ENCODE peak calls at places on chromosome 1, in four cellular contexts. S, C, X and F are unnamed samples.

GRCh38 chr1:57424231-57425027 is 569 bp upstream of the DAB1 start:
- DNase-seq in X (peak), C (no peak), S (peak), F (peak)

GRCh38 chr1:210687582-210688279 is 359.0 kb downstream of the HHAT start:
- DNase-seq in X (no peak), S (no peak), C (no peak), F (no peak)

GRCh38 chr1:75791022-75791421 is 5.0 kb downstream of the RABGGTB start:
- DNase-seq in X (no peak), S (no peak), C (no peak), F (no peak)

GRCh38 chr1:26159113-26160039 is 497 bp downstream of the FAM110D start:
- DNase-seq in S (peak), C (no peak), X (no peak), F (peak)

GRCh38 chr1:178396789-178397188 is 100.0 kb downstream of the CLEC20A start:
- DNase-seq in C (no peak), X (no peak), S (no peak), F (no peak)

GRCh38 chr1:77347646-77348045 is 65.8 kb downstream of the AK5 start:
- DNase-seq in X (no peak), S (no peak), C (no peak), F (peak)

GRCh38 chr1:156805766-156806511 is 10.7 kb downstream of the SH2D2A start:
- DNase-seq in C (no peak), S (no peak), X (no peak), F (no peak)

GRCh38 chr1:224497714-224498573 is 63.3 kb upstream of the WDR26 start:
- DNase-seq in X (peak), S (peak), C (peak), F (peak)

GRCh38 chr1:211469938-211470529 is 21.9 kb downstream of the RD3 start:
- DNase-seq in C (peak), S (peak), X (peak), F (peak)

GRCh38 chr1:187300093-187300492 is 471.3 kb downstream of the PLA2G4A start:
- DNase-seq in C (no peak), S (no peak), X (no peak), F (no peak)

GRCh38 chr1:204213668-204214662 is at the start of gene GOLT1A:
- DNase-seq in X (peak), C (no peak), S (peak), F (peak)

GRCh38 chr1:198876371-198876871 is 237.6 kb downstream of the PTPRC start:
- DNase-seq in S (peak), C (no peak), X (peak), F (peak)

GRCh38 chr1:59076612-59077011 is 220.3 kb upstream of the FGGY start:
- DNase-seq in S (no peak), X (no peak), C (no peak), F (no peak)

GRCh38 chr1:215923129-215923824 is 356.2 kb downstream of the KCTD3 start:
- DNase-seq in C (no peak), X (no peak), S (no peak), F (no peak)

GRCh38 chr1:180261030-180261429 is 31.0 kb downstream of the LHX4 start:
- DNase-seq in X (no peak), S (no peak), C (no peak), F (no peak)

GRCh38 chr1:208219659-208220282 is 24.4 kb downstream of the PLXNA2 start:
- DNase-seq in X (no peak), S (peak), C (no peak), F (no peak)

GRCh38 chr1:190168893-190169292 is 308.8 kb downstream of the BRINP3 start:
- DNase-seq in C (no peak), X (no peak), S (no peak), F (no peak)

GRCh38 chr1:223153177-223154119 is 10.4 kb upstream of the TLR5 start:
- DNase-seq in X (no peak), S (peak), C (no peak), F (no peak)

GRCh38 chr1:154767315-154768240 is 102.5 kb downstream of the KCNN3 start:
- DNase-seq in S (no peak), C (no peak), X (peak), F (no peak)

GRCh38 chr1:159214149-159214760 is 9.6 kb downstream of the ACKR1 start:
- DNase-seq in X (peak), S (peak), C (no peak), F (no peak)

GRCh38 chr1:102241431-102242338 is 245.0 kb upstream of the OLFM3 start:
- DNase-seq in S (no peak), X (no peak), C (no peak), F (no peak)

GRCh38 chr1:162485236-162485635 is 12.4 kb upstream of the UHMK1 start:
- DNase-seq in S (no peak), C (no peak), X (no peak), F (no peak)

GRCh38 chr1:16966282-16966681 is 14.1 kb downstream of the MFAP2 start:
- DNase-seq in S (no peak), C (no peak), X (no peak), F (no peak)

GRCh38 chr1:119347858-119348257 is 20.7 kb upstream of the HAO2 start:
- DNase-seq in S (no peak), C (no peak), X (no peak), F (no peak)

GRCh38 chr1:19866758-19867157 is 15.4 kb upstream of the OTUD3 start:
- DNase-seq in C (no peak), S (no peak), X (no peak), F (no peak)

GRCh38 chr1:91501527-91501859 is 842 bp downstream of the CDC7 start:
- DNase-seq in X (no peak), S (no peak), C (no peak), F (no peak)

GRCh38 chr1:32724678-32725594 is 22.4 kb upstream of the SYNC start:
- DNase-seq in C (no peak), S (peak), X (no peak), F (no peak)

GRCh38 chr1:154431586-154432373 is 26.6 kb downstream of the IL6R start:
- DNase-seq in X (no peak), C (no peak), S (peak), F (no peak)

GRCh38 chr1:34980715-34981114 is 4.4 kb downstream of the TMEM35B start:
- DNase-seq in X (no peak), S (no peak), C (no peak), F (no peak)

GRCh38 chr1:183385746-183386145 is 32.4 kb downstream of the NMNAT2 start:
- DNase-seq in C (no peak), X (no peak), S (no peak), F (peak)

GRCh38 chr1:154155282-154155681 is 409 bp upstream of the NUP210L start:
- DNase-seq in X (no peak), C (no peak), S (no peak), F (no peak)

GRCh38 chr1:42943166-42943565 is 15.5 kb downstream of the SLC2A1 start:
- DNase-seq in C (no peak), X (no peak), S (no peak), F (no peak)